ENCODE peak calls at places on chromosomes 1 and 21, in ten cellular contexts. G, F, C, I, N, S, R, B, E and O are unnamed samples. For H3K4me1, the result is how much of the 10 kb centered on the place peaks cover.

GRCh38 chr1:25804964-25805862 is 5.2 kb downstream of the SELENON start:
- DNase-seq in N (no peak), I (no peak), F (no peak), G (no peak), E (no peak), B (no peak), R (no peak), C (no peak), S (no peak), O (no peak)

GRCh38 chr1:19591482-19592093 is 52.5 kb upstream of the NBL1 start:
- DNase-seq in R (no peak), B (no peak), E (no peak), G (no peak), N (no peak), F (no peak), S (no peak), C (no peak), I (no peak), O (no peak)

GRCh38 chr1:36871146-36871971 is 163.0 kb downstream of the GRIK3 start:
- DNase-seq in G (no peak), I (no peak), B (no peak), E (no peak), F (no peak), N (no peak), R (no peak), S (peak), C (peak), O (no peak)

GRCh38 chr1:161706483-161707347 is at the start of gene FCRLA:
- DNase-seq in E (peak), N (peak), G (no peak), C (peak), I (no peak), F (peak), R (no peak), B (peak), S (no peak), O (peak)

GRCh38 chr1:151867785-151868403 is 14.4 kb upstream of the THEM5 start:
- DNase-seq in I (no peak), C (peak), G (no peak), B (no peak), N (no peak), F (peak), E (peak), S (no peak), R (no peak), O (peak)

GRCh38 chr1:40341509-40342380 is 24.7 kb upstream of the COL9A2 start:
- DNase-seq in R (no peak), N (no peak), B (no peak), F (no peak), G (no peak), E (no peak), C (no peak), I (no peak), S (no peak), O (no peak)

GRCh38 chr1:55129194-55129728 is 85.9 kb downstream of the USP24 start:
- DNase-seq in B (no peak), E (peak), R (peak), N (no peak), F (peak), S (no peak), I (no peak), C (peak), G (peak), O (peak)

GRCh38 chr1:228071839-228072657 is 10.5 kb upstream of the ARF1 start:
- DNase-seq in S (peak), C (no peak), N (no peak), G (peak), E (no peak), R (no peak), B (no peak), I (no peak), F (no peak), O (no peak)

GRCh38 chr1:61055110-61055614 is 27.2 kb upstream of the NFIA start:
- DNase-seq in E (peak), F (no peak), C (peak), I (no peak), N (no peak), R (no peak), G (no peak), B (no peak), S (no peak), O (no peak)

GRCh38 chr1:226195144-226195543 is 8.6 kb upstream of the ACBD3 start:
- DNase-seq in C (no peak), I (no peak), E (peak), F (no peak), R (no peak), B (no peak), G (no peak), N (no peak), S (no peak), O (no peak)

GRCh38 chr21:25822981-25823380 is 88.2 kb downstream of the GABPA start:
- DNase-seq in R (no peak), G (no peak), E (no peak), C (no peak), F (no peak), S (no peak), I (no peak), B (no peak), N (no peak), O (no peak)

GRCh38 chr1:60765204-60765603 is 317.2 kb upstream of the NFIA start:
- DNase-seq in C (no peak), B (no peak), G (no peak), F (peak), R (no peak), E (peak), N (peak), S (no peak), I (no peak), O (no peak)

GRCh38 chr1:31460027-31460426 is 47.0 kb downstream of the SERINC2 start:
- DNase-seq in C (peak), I (no peak), F (peak), S (no peak), E (peak), N (no peak), G (no peak), R (no peak), B (no peak), O (no peak)

GRCh38 chr1:246705368-246705767 is 18.8 kb upstream of the SCCPDH start:
- DNase-seq in S (no peak), C (peak), E (peak), N (no peak), G (no peak), F (peak), B (no peak), R (no peak), I (no peak), O (peak)

GRCh38 chr1:15081088-15081487 is 72.5 kb upstream of the TMEM51 start:
- DNase-seq in E (no peak), S (no peak), R (no peak), G (peak), F (no peak), I (no peak), C (no peak), N (no peak), B (no peak), O (no peak)

GRCh38 chr1:7425771-7426170 is 345.3 kb upstream of the VAMP3 start:
- DNase-seq in C (no peak), S (peak), B (no peak), N (no peak), F (no peak), R (no peak), E (no peak), G (no peak), I (peak), O (no peak)

GRCh38 chr1:54477153-54477561 is 70.9 kb upstream of the ACOT11 start:
- DNase-seq in N (no peak), I (no peak), B (no peak), S (no peak), C (no peak), E (no peak), F (no peak), G (no peak), R (no peak), O (no peak)

GRCh38 chr1:36204347-36204909 is 19.8 kb upstream of the THRAP3 start:
- DNase-seq in E (no peak), C (no peak), R (peak), B (no peak), I (no peak), F (no peak), S (no peak), G (peak), N (no peak), O (no peak)

GRCh38 chr21:38561205-38561604 is 62.9 kb upstream of the ERG start:
- DNase-seq in G (no peak), B (no peak), R (no peak), N (no peak), E (no peak), S (no peak), F (no peak), C (no peak), I (no peak), O (no peak)

GRCh38 chr1:161216945-161217712 is 2.0 kb downstream of the FCER1G start:
- DNase-seq in G (peak), C (peak), N (no peak), B (peak), S (peak), E (no peak), I (no peak), F (peak), R (no peak), O (peak)

GRCh38 chr1:76866566-76866965 is 714 bp upstream of the ST6GALNAC5 start:
- DNase-seq in S (no peak), R (no peak), C (no peak), N (no peak), G (no peak), E (no peak), F (peak), B (no peak), I (no peak), O (no peak)

GRCh38 chr21:29849735-29850176 is 90.0 kb downstream of the GRIK1 start:
- DNase-seq in G (peak), B (no peak), S (no peak), N (peak), I (peak), E (peak), R (no peak), F (peak), C (peak), O (peak)

GRCh38 chr1:110346690-110347089 is 7.5 kb downstream of the RBM15 start:
- DNase-seq in N (no peak), C (no peak), F (no peak), G (no peak), S (no peak), B (no peak), R (no peak), I (no peak), E (no peak), O (no peak)

GRCh38 chr1:230176871-230177411 is 109.9 kb downstream of the GALNT2 start:
- DNase-seq in C (peak), E (no peak), N (no peak), F (peak), R (peak), G (peak), S (no peak), B (no peak), I (no peak), O (no peak)

GRCh38 chr1:66366618-66367017 is 167.3 kb upstream of the SGIP1 start:
- DNase-seq in E (no peak), S (no peak), G (no peak), F (no peak), B (no peak), I (no peak), C (no peak), R (no peak), N (no peak), O (no peak)

GRCh38 chr1:59553381-59553780 is 256.5 kb downstream of the FGGY start:
- DNase-seq in N (no peak), F (peak), C (peak), E (no peak), S (no peak), R (no peak), G (no peak), B (no peak), I (no peak), O (peak)

GRCh38 chr1:3469849-3470649 is 15.6 kb downstream of the ARHGEF16 start:
- DNase-seq in B (no peak), R (no peak), E (no peak), I (no peak), G (no peak), C (no peak), F (no peak), N (no peak), S (peak), O (no peak)

GRCh38 chr1:37636435-37636834 is 1.7 kb upstream of the RSPO1 start:
- DNase-seq in R (no peak), I (no peak), F (no peak), N (no peak), C (no peak), E (no peak), B (no peak), S (no peak), G (no peak), O (no peak)

GRCh38 chr1:93180723-93181613 is at the start of gene CCDC18:
- DNase-seq in I (no peak), G (no peak), R (no peak), E (peak), C (peak), S (no peak), B (peak), F (peak), N (no peak), O (peak)

GRCh38 chr1:93190432-93190831 is 9.9 kb downstream of the CCDC18 start:
- DNase-seq in I (no peak), N (no peak), B (no peak), C (no peak), E (no peak), F (no peak), R (no peak), S (no peak), G (no peak), O (no peak)

GRCh38 chr1:93186667-93187066 is 6.1 kb downstream of the CCDC18 start:
- DNase-seq in I (no peak), F (no peak), R (no peak), N (no peak), C (no peak), B (no peak), G (no peak), S (no peak), E (no peak), O (no peak)
- H3K4me1 ChIP-seq in I (under half), F (under half), R (under half), N (under half), C (under half), B (under half), G (under half), S (under half), E (under half), O (under half)

GRCh38 chr21:36709868-36710728 is 11.2 kb downstream of the SIM2 start:
- DNase-seq in G (no peak), F (no peak), S (no peak), E (no peak), R (peak), B (no peak), N (no peak), I (peak), C (no peak), O (no peak)
- TF ChIP-seq CTCF in G (no peak), F (no peak), S (no peak), E (no peak), R (no peak), B (no peak), N (no peak), I (no peak), C (no peak), O (no peak)

GRCh38 chr1:185375583-185375982 is 58.5 kb upstream of the IVNS1ABP start:
- DNase-seq in E (peak), C (no peak), S (peak), F (no peak), G (peak), B (no peak), R (peak), N (no peak), I (no peak), O (no peak)

GRCh38 chr1:185373813-185374524 is 56.9 kb upstream of the IVNS1ABP start:
- DNase-seq in S (peak), G (peak), C (peak), R (peak), N (no peak), I (no peak), F (peak), E (peak), B (no peak), O (no peak)

GRCh38 chr1:185376288-185376687 is 59.2 kb upstream of the IVNS1ABP start:
- DNase-seq in N (no peak), S (no peak), F (no peak), C (no peak), B (no peak), I (no peak), R (no peak), G (no peak), E (no peak), O (no peak)

DNA sequence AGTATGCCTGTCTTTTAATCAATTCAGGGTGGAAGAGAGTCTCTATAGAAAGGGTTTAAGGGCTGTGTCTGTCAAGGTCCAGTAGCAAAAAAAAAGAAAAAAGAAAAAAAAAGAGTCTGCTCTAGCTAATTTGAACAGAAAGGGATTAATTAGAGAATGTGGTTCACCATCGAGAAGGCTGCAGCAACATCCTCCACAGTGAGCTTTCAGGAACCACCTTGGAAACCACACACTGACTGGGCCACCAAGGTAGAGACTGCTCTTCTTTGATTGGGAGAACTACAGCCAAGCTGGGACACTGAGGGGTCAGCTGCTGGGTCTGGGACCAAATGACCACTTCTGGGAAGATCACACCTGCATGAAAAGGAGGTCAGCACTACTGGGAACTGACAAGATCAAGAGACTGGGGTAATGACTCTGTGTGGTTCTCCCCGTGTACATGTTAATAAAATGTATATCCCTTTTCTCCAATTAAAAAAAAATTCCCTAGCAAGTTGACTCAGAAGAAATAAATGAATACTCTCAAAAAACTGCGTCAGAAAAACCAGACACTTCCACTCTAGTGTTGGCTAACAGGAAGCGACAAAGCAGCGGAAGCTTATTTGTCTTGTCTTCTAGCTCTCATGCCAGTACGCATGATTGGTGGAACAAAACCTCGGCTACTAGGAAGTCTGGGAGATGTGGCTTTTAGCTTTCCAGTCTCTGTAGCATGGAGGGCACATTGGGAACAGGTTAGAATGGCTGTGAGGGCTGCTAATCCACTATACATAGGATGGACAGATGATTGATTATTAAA is 60.0 kb upstream of the IVNS1ABP start:
- DNase-seq in S (no peak), G (no peak), I (no peak), R (no peak), C (peak), E (no peak), F (peak), N (no peak), B (no peak), O (peak)
- H3K4me1 ChIP-seq in S (under half), G (under half), I (under half), R (under half), C (under half), E (under half), F (under half), N (under half), B (under half), O (under half)

DNA sequence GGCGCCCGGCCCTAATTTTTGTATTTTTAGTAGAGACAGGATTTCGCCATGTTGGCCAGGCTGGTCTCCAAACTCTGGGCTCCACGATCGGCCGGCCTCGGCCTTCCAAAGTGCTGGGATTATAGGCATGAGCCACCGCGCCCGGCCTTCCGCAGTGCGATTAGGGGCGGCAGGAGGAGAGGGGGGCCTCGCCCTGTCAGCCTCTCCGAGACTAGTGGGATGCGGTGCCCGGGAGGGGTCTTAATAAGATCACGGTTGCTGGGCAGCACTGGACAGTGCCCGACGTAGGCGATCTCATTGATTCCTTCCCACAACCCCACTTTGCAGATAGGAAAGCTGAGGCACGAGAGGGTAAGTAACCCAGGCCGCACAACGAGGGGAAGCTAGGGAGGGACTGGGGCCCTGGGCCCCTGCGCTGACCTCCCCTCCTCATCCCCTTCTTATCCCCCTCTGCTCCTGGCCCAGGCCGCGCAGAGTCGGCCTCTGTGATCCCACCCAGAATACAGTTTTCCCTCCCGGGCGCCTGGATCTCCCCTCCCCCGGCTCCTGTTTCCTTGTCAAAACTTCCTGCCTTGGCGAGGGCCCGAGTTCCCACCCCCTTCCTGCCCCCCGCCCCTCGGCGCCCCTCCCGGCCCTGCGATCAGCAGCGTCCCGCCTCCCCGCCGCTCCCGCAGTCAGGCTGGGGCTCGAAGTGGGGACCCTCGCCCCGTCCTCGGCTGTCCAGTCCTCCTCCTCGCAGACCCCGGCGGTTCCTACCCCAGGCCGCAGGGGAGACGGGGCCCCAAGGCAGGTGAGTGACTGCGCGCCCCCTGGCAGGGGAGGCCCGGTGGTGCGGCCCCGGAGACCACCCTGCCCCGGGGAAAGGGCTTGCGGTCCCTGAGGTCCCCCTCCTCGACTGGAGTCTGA is at the start of gene PEAR1:
- DNase-seq in R (no peak), G (peak), B (no peak), F (peak), C (peak), N (no peak), I (no peak), E (no peak), S (no peak), O (no peak)
- TF ChIP-seq CTCF in R (no peak), G (no peak), B (no peak), F (no peak), C (peak), N (peak), I (no peak), E (no peak), S (no peak), O (no peak)

GRCh38 chr1:33338495-33339211 is 17.8 kb upstream of the A3GALT2 start:
- DNase-seq in C (peak), B (no peak), F (peak), I (peak), N (peak), S (peak), R (peak), G (peak), E (no peak), O (peak)

GRCh38 chr1:33334081-33334552 is 13.2 kb upstream of the A3GALT2 start:
- DNase-seq in G (peak), R (peak), S (peak), I (no peak), N (no peak), C (no peak), B (no peak), E (no peak), F (no peak), O (no peak)

GRCh38 chr1:33335020-33335419 is 14.1 kb upstream of the A3GALT2 start:
- DNase-seq in N (no peak), C (no peak), B (no peak), I (no peak), F (no peak), G (no peak), S (no peak), R (peak), E (no peak), O (no peak)

GRCh38 chr1:33337994-33338494 is 17.1 kb upstream of the A3GALT2 start:
- DNase-seq in C (peak), S (no peak), N (no peak), E (no peak), F (peak), R (no peak), B (no peak), G (no peak), I (no peak), O (peak)

GRCh38 chr1:33336580-33336979 is 15.7 kb upstream of the A3GALT2 start:
- DNase-seq in E (no peak), R (no peak), C (no peak), F (no peak), G (no peak), B (no peak), N (no peak), S (no peak), I (no peak), O (no peak)
- H3K4me1 ChIP-seq in E (under half), R (half or more), C (half or more), F (half or more), G (under half), B (under half), N (under half), S (half or more), I (under half), O (half or more)

DNA sequence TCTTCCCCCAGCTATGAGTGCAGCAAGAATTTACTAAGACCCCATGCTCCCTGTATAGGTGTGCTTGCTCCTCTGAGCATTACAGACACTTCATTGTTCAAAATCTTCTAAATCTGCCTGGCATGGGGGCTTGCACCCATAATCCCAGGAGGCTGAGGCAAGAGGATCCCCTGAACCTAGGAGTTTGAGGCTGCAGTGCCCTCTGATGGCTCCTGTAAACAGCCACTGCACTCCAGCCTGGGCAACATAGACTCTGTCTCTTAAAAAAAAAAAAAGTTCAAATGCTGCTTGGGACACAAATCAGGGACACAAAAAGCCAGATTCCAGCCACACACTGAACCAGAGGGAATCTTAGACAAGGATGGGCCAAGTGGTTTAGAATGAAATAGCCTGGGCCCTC is 3.4 kb upstream of the ACOT7 start:
- DNase-seq in R (no peak), I (no peak), S (no peak), C (no peak), B (no peak), G (no peak), E (peak), F (no peak), N (no peak), O (no peak)
- TF ChIP-seq CTCF in R (no peak), I (no peak), S (no peak), C (peak), B (no peak), G (no peak), E (peak), F (peak), N (peak), O (no peak)